ENCODE peak calls at places on chromosomes 6 and 20, in nine cellular contexts. One of them, this sample, is unnamed.

GRCh38 chr6:17202526-17202925 is 78.6 kb upstream of the RBM24 start:
- DNase-seq in IMR-90: peak; percentile 16
- DNase-seq in NCI-H510A treated with DMSO at 0.1 percent for 48 hours: no peak
- DNase-seq in GM06990: no peak
- DNase-seq in CD8-positive, alpha-beta T cell: no peak
- DNase-seq in natural killer cell: no peak
- DNase-seq in heart left ventricle: no peak
- DNase-seq in left lung: no peak
- DNase-seq in activated CD4-positive, alpha-beta T cell treated with anti-CD3 and anti-CD28 coated beads for 1 hour: no peak
- DNase-seq in this sample: no peak

GRCh38 chr6:26250806-26251075 is 114.3 kb upstream of the BTN3A2 start:
- DNase-seq in IMR-90: peak; percentile 55
- DNase-seq in NCI-H510A treated with DMSO at 0.1 percent for 48 hours: peak; percentile 77
- DNase-seq in GM06990: no peak
- DNase-seq in CD8-positive, alpha-beta T cell: peak; percentile 22
- DNase-seq in natural killer cell: no peak
- DNase-seq in heart left ventricle: no peak
- DNase-seq in left lung: no peak
- DNase-seq in activated CD4-positive, alpha-beta T cell treated with anti-CD3 and anti-CD28 coated beads for 1 hour: no peak
- DNase-seq in this sample: no peak

GRCh38 chr20:9301129-9302072 is 213.0 kb upstream of the LAMP5 start:
- DNase-seq in IMR-90: peak; percentile 89
- DNase-seq in NCI-H510A treated with DMSO at 0.1 percent for 48 hours: peak; percentile 46
- DNase-seq in GM06990: no peak
- DNase-seq in CD8-positive, alpha-beta T cell: no peak
- DNase-seq in natural killer cell: no peak
- DNase-seq in heart left ventricle: peak; percentile 18
- DNase-seq in left lung: no peak
- DNase-seq in activated CD4-positive, alpha-beta T cell treated with anti-CD3 and anti-CD28 coated beads for 1 hour: no peak
- DNase-seq in this sample: no peak

GRCh38 chr6:12348530-12349511 is 58.7 kb downstream of the EDN1 start:
- DNase-seq in IMR-90: peak; percentile 82
- DNase-seq in NCI-H510A treated with DMSO at 0.1 percent for 48 hours: no peak
- DNase-seq in GM06990: no peak
- DNase-seq in CD8-positive, alpha-beta T cell: no peak
- DNase-seq in natural killer cell: no peak
- DNase-seq in heart left ventricle: no peak
- DNase-seq in left lung: no peak
- DNase-seq in activated CD4-positive, alpha-beta T cell treated with anti-CD3 and anti-CD28 coated beads for 1 hour: no peak
- DNase-seq in this sample: no peak

GRCh38 chr6:31776563-31776960 is 566 bp downstream of the VWA7 start:
- DNase-seq in IMR-90: no peak
- DNase-seq in NCI-H510A treated with DMSO at 0.1 percent for 48 hours: no peak
- DNase-seq in GM06990: no peak
- DNase-seq in CD8-positive, alpha-beta T cell: no peak
- DNase-seq in natural killer cell: no peak
- DNase-seq in heart left ventricle: no peak
- DNase-seq in left lung: peak; percentile 65
- DNase-seq in activated CD4-positive, alpha-beta T cell treated with anti-CD3 and anti-CD28 coated beads for 1 hour: no peak
- DNase-seq in this sample: no peak

GRCh38 chr20:7859371-7859802 is 80.9 kb downstream of the HAO1 start:
- DNase-seq in IMR-90: peak; percentile 70
- DNase-seq in NCI-H510A treated with DMSO at 0.1 percent for 48 hours: peak; percentile 85
- DNase-seq in GM06990: no peak
- DNase-seq in CD8-positive, alpha-beta T cell: no peak
- DNase-seq in natural killer cell: no peak
- DNase-seq in heart left ventricle: no peak
- DNase-seq in left lung: no peak
- DNase-seq in activated CD4-positive, alpha-beta T cell treated with anti-CD3 and anti-CD28 coated beads for 1 hour: no peak
- DNase-seq in this sample: no peak

GRCh38 chr6:109296305-109296915 is 85.9 kb downstream of the CD164 start:
- DNase-seq in IMR-90: no peak
- DNase-seq in NCI-H510A treated with DMSO at 0.1 percent for 48 hours: peak; percentile 55
- DNase-seq in GM06990: no peak
- DNase-seq in CD8-positive, alpha-beta T cell: no peak
- DNase-seq in natural killer cell: no peak
- DNase-seq in heart left ventricle: no peak
- DNase-seq in left lung: no peak
- DNase-seq in activated CD4-positive, alpha-beta T cell treated with anti-CD3 and anti-CD28 coated beads for 1 hour: no peak
- DNase-seq in this sample: no peak

GRCh38 chr6:109720336-109720735 is 29.2 kb downstream of the FIG4 start:
- DNase-seq in IMR-90: no peak
- DNase-seq in NCI-H510A treated with DMSO at 0.1 percent for 48 hours: no peak
- DNase-seq in GM06990: no peak
- DNase-seq in CD8-positive, alpha-beta T cell: no peak
- DNase-seq in natural killer cell: no peak
- DNase-seq in heart left ventricle: no peak
- DNase-seq in left lung: no peak
- DNase-seq in activated CD4-positive, alpha-beta T cell treated with anti-CD3 and anti-CD28 coated beads for 1 hour: no peak
- DNase-seq in this sample: no peak

GRCh38 chr20:36823126-36823525 is 49.6 kb upstream of the DSN1 start:
- DNase-seq in IMR-90: no peak
- DNase-seq in NCI-H510A treated with DMSO at 0.1 percent for 48 hours: no peak
- DNase-seq in GM06990: no peak
- DNase-seq in CD8-positive, alpha-beta T cell: no peak
- DNase-seq in natural killer cell: no peak
- DNase-seq in heart left ventricle: no peak
- DNase-seq in left lung: no peak
- DNase-seq in activated CD4-positive, alpha-beta T cell treated with anti-CD3 and anti-CD28 coated beads for 1 hour: no peak
- DNase-seq in this sample: no peak

GRCh38 chr6:66278115-66278514 is 571.1 kb upstream of the EYS start:
- DNase-seq in IMR-90: no peak
- DNase-seq in NCI-H510A treated with DMSO at 0.1 percent for 48 hours: no peak
- DNase-seq in GM06990: no peak
- DNase-seq in CD8-positive, alpha-beta T cell: no peak
- DNase-seq in natural killer cell: no peak
- DNase-seq in heart left ventricle: no peak
- DNase-seq in left lung: no peak
- DNase-seq in activated CD4-positive, alpha-beta T cell treated with anti-CD3 and anti-CD28 coated beads for 1 hour: no peak
- DNase-seq in this sample: no peak

GRCh38 chr6:53983301-53983700 is 127.9 kb upstream of the MLIP start:
- DNase-seq in IMR-90: no peak
- DNase-seq in NCI-H510A treated with DMSO at 0.1 percent for 48 hours: no peak
- DNase-seq in GM06990: no peak
- DNase-seq in CD8-positive, alpha-beta T cell: no peak
- DNase-seq in natural killer cell: no peak
- DNase-seq in heart left ventricle: no peak
- DNase-seq in left lung: no peak
- DNase-seq in activated CD4-positive, alpha-beta T cell treated with anti-CD3 and anti-CD28 coated beads for 1 hour: no peak
- DNase-seq in this sample: no peak

GRCh38 chr6:5025911-5026819 is 22.3 kb upstream of the RPP40 start:
- DNase-seq in IMR-90: peak; percentile 30
- DNase-seq in NCI-H510A treated with DMSO at 0.1 percent for 48 hours: peak; percentile 50
- DNase-seq in GM06990: no peak
- DNase-seq in CD8-positive, alpha-beta T cell: no peak
- DNase-seq in natural killer cell: no peak
- DNase-seq in heart left ventricle: peak; percentile 59
- DNase-seq in left lung: peak; percentile 85
- DNase-seq in activated CD4-positive, alpha-beta T cell treated with anti-CD3 and anti-CD28 coated beads for 1 hour: no peak
- DNase-seq in this sample: no peak

GRCh38 chr20:60326821-60327220 is 368.6 kb downstream of the CDH26 start:
- DNase-seq in IMR-90: no peak
- DNase-seq in NCI-H510A treated with DMSO at 0.1 percent for 48 hours: no peak
- DNase-seq in GM06990: no peak
- DNase-seq in CD8-positive, alpha-beta T cell: no peak
- DNase-seq in natural killer cell: no peak
- DNase-seq in heart left ventricle: no peak
- DNase-seq in left lung: no peak
- DNase-seq in activated CD4-positive, alpha-beta T cell treated with anti-CD3 and anti-CD28 coated beads for 1 hour: no peak
- DNase-seq in this sample: no peak

GRCh38 chr6:18166314-18167007 is 11.2 kb downstream of the KDM1B start:
- DNase-seq in IMR-90: peak; percentile 60
- DNase-seq in NCI-H510A treated with DMSO at 0.1 percent for 48 hours: no peak
- DNase-seq in GM06990: no peak
- DNase-seq in CD8-positive, alpha-beta T cell: no peak
- DNase-seq in natural killer cell: no peak
- DNase-seq in heart left ventricle: no peak
- DNase-seq in left lung: no peak
- DNase-seq in activated CD4-positive, alpha-beta T cell treated with anti-CD3 and anti-CD28 coated beads for 1 hour: no peak
- DNase-seq in this sample: no peak

GRCh38 chr6:33490198-33490597 is 35.8 kb downstream of the ZBTB9 start:
- DNase-seq in IMR-90: no peak
- DNase-seq in NCI-H510A treated with DMSO at 0.1 percent for 48 hours: peak; percentile 8
- DNase-seq in GM06990: no peak
- DNase-seq in CD8-positive, alpha-beta T cell: no peak
- DNase-seq in natural killer cell: no peak
- DNase-seq in heart left ventricle: no peak
- DNase-seq in left lung: no peak
- DNase-seq in activated CD4-positive, alpha-beta T cell treated with anti-CD3 and anti-CD28 coated beads for 1 hour: no peak
- DNase-seq in this sample: no peak